ENCODE peak calls at places on chromosomes 6 and 20, in six cellular contexts. One of them, this sample, is unnamed.

GRCh38 chr6:41636803-41637178 is 1.5 kb upstream of the MDFI start:
- DNase-seq in T-helper 1 cell: no peak
- DNase-seq in CD8-positive, alpha-beta T cell: no peak
- DNase-seq in GM13976: no peak
- DNase-seq in stimulated activated CD8-positive, alpha-beta memory T cell treated with anti-CD3 and anti-CD28 coated beads, Interleukin-15, amount 100 ng/mL, for 4 hours: no peak
- DNase-seq in activated T-cell treated with anti-CD3 and anti-CD28 coated beads, Interleukin-2, amount 50 U/mL, for 72 hours: no peak
- DNase-seq in this sample: no peak

GRCh38 chr6:9360881-9361280 is 925.5 kb upstream of the SLC35B3 start:
- DNase-seq in T-helper 1 cell: no peak
- DNase-seq in CD8-positive, alpha-beta T cell: no peak
- DNase-seq in GM13976: no peak
- DNase-seq in stimulated activated CD8-positive, alpha-beta memory T cell treated with anti-CD3 and anti-CD28 coated beads, Interleukin-15, amount 100 ng/mL, for 4 hours: no peak
- DNase-seq in activated T-cell treated with anti-CD3 and anti-CD28 coated beads, Interleukin-2, amount 50 U/mL, for 72 hours: no peak
- DNase-seq in this sample: no peak

GRCh38 chr6:48615041-48615440 is 504.0 kb upstream of the PTCHD4 start:
- DNase-seq in T-helper 1 cell: no peak
- DNase-seq in CD8-positive, alpha-beta T cell: no peak
- DNase-seq in GM13976: no peak
- DNase-seq in stimulated activated CD8-positive, alpha-beta memory T cell treated with anti-CD3 and anti-CD28 coated beads, Interleukin-15, amount 100 ng/mL, for 4 hours: no peak
- DNase-seq in activated T-cell treated with anti-CD3 and anti-CD28 coated beads, Interleukin-2, amount 50 U/mL, for 72 hours: no peak
- DNase-seq in this sample: no peak

GRCh38 chr6:157158897-157159296 is 164.4 kb downstream of the TMEM242 start:
- DNase-seq in T-helper 1 cell: no peak
- DNase-seq in CD8-positive, alpha-beta T cell: no peak
- DNase-seq in GM13976: no peak
- DNase-seq in stimulated activated CD8-positive, alpha-beta memory T cell treated with anti-CD3 and anti-CD28 coated beads, Interleukin-15, amount 100 ng/mL, for 4 hours: no peak
- DNase-seq in activated T-cell treated with anti-CD3 and anti-CD28 coated beads, Interleukin-2, amount 50 U/mL, for 72 hours: no peak
- DNase-seq in this sample: no peak

GRCh38 chr6:134373282-134373922 is 55.5 kb upstream of the SGK1 start:
- DNase-seq in T-helper 1 cell: no peak
- DNase-seq in CD8-positive, alpha-beta T cell: no peak
- DNase-seq in GM13976: peak; percentile 59
- DNase-seq in stimulated activated CD8-positive, alpha-beta memory T cell treated with anti-CD3 and anti-CD28 coated beads, Interleukin-15, amount 100 ng/mL, for 4 hours: no peak
- DNase-seq in activated T-cell treated with anti-CD3 and anti-CD28 coated beads, Interleukin-2, amount 50 U/mL, for 72 hours: peak; percentile 12
- DNase-seq in this sample: no peak

GRCh38 chr6:52059821-52060220 is 27.6 kb downstream of the PKHD1 start:
- DNase-seq in T-helper 1 cell: no peak
- DNase-seq in CD8-positive, alpha-beta T cell: no peak
- DNase-seq in GM13976: no peak
- DNase-seq in stimulated activated CD8-positive, alpha-beta memory T cell treated with anti-CD3 and anti-CD28 coated beads, Interleukin-15, amount 100 ng/mL, for 4 hours: no peak
- DNase-seq in activated T-cell treated with anti-CD3 and anti-CD28 coated beads, Interleukin-2, amount 50 U/mL, for 72 hours: no peak
- DNase-seq in this sample: no peak

GRCh38 chr6:31143148-31143547 is 4.3 kb upstream of the PSORS1C2 start:
- DNase-seq in T-helper 1 cell: no peak
- DNase-seq in CD8-positive, alpha-beta T cell: no peak
- DNase-seq in GM13976: no peak
- DNase-seq in stimulated activated CD8-positive, alpha-beta memory T cell treated with anti-CD3 and anti-CD28 coated beads, Interleukin-15, amount 100 ng/mL, for 4 hours: no peak
- DNase-seq in activated T-cell treated with anti-CD3 and anti-CD28 coated beads, Interleukin-2, amount 50 U/mL, for 72 hours: no peak
- DNase-seq in this sample: peak; percentile 31

GRCh38 chr6:6724319-6725119 is 136.0 kb downstream of the LY86 start:
- DNase-seq in T-helper 1 cell: peak; percentile 14
- DNase-seq in CD8-positive, alpha-beta T cell: peak; percentile 20
- DNase-seq in GM13976: peak; percentile 84
- DNase-seq in stimulated activated CD8-positive, alpha-beta memory T cell treated with anti-CD3 and anti-CD28 coated beads, Interleukin-15, amount 100 ng/mL, for 4 hours: no peak
- DNase-seq in activated T-cell treated with anti-CD3 and anti-CD28 coated beads, Interleukin-2, amount 50 U/mL, for 72 hours: peak; percentile 52
- DNase-seq in this sample: peak; percentile 84

GRCh38 chr20:32019156-32019510 is 8.9 kb downstream of the CCM2L start:
- DNase-seq in T-helper 1 cell: no peak
- DNase-seq in CD8-positive, alpha-beta T cell: no peak
- DNase-seq in GM13976: peak; percentile 53
- DNase-seq in stimulated activated CD8-positive, alpha-beta memory T cell treated with anti-CD3 and anti-CD28 coated beads, Interleukin-15, amount 100 ng/mL, for 4 hours: no peak
- DNase-seq in activated T-cell treated with anti-CD3 and anti-CD28 coated beads, Interleukin-2, amount 50 U/mL, for 72 hours: no peak
- DNase-seq in this sample: no peak

GRCh38 chr6:139291813-139292619 is at the start of gene TXLNB:
- DNase-seq in T-helper 1 cell: peak; percentile 59
- DNase-seq in CD8-positive, alpha-beta T cell: peak; percentile 62
- DNase-seq in GM13976: peak; percentile 38
- DNase-seq in stimulated activated CD8-positive, alpha-beta memory T cell treated with anti-CD3 and anti-CD28 coated beads, Interleukin-15, amount 100 ng/mL, for 4 hours: peak; percentile 57
- DNase-seq in activated T-cell treated with anti-CD3 and anti-CD28 coated beads, Interleukin-2, amount 50 U/mL, for 72 hours: peak; percentile 81
- DNase-seq in this sample: peak; percentile 59

GRCh38 chr20:2865630-2866029 is 7.7 kb upstream of the PTPRA start:
- DNase-seq in T-helper 1 cell: no peak
- DNase-seq in CD8-positive, alpha-beta T cell: peak; percentile 32
- DNase-seq in GM13976: no peak
- DNase-seq in stimulated activated CD8-positive, alpha-beta memory T cell treated with anti-CD3 and anti-CD28 coated beads, Interleukin-15, amount 100 ng/mL, for 4 hours: no peak
- DNase-seq in activated T-cell treated with anti-CD3 and anti-CD28 coated beads, Interleukin-2, amount 50 U/mL, for 72 hours: peak; percentile 54
- DNase-seq in this sample: no peak

GRCh38 chr6:137699036-137699683 is 167.9 kb upstream of the TNFAIP3 start:
- DNase-seq in T-helper 1 cell: no peak
- DNase-seq in CD8-positive, alpha-beta T cell: no peak
- DNase-seq in GM13976: no peak
- DNase-seq in stimulated activated CD8-positive, alpha-beta memory T cell treated with anti-CD3 and anti-CD28 coated beads, Interleukin-15, amount 100 ng/mL, for 4 hours: no peak
- DNase-seq in activated T-cell treated with anti-CD3 and anti-CD28 coated beads, Interleukin-2, amount 50 U/mL, for 72 hours: peak; percentile 48
- DNase-seq in this sample: no peak

GRCh38 chr6:6678185-6678671 is 89.7 kb downstream of the LY86 start:
- DNase-seq in T-helper 1 cell: no peak
- DNase-seq in CD8-positive, alpha-beta T cell: no peak
- DNase-seq in GM13976: no peak
- DNase-seq in stimulated activated CD8-positive, alpha-beta memory T cell treated with anti-CD3 and anti-CD28 coated beads, Interleukin-15, amount 100 ng/mL, for 4 hours: no peak
- DNase-seq in activated T-cell treated with anti-CD3 and anti-CD28 coated beads, Interleukin-2, amount 50 U/mL, for 72 hours: no peak
- DNase-seq in this sample: no peak

GRCh38 chr6:134198093-134198492 is 119.8 kb downstream of the SGK1 start:
- DNase-seq in T-helper 1 cell: no peak
- DNase-seq in CD8-positive, alpha-beta T cell: no peak
- DNase-seq in GM13976: no peak
- DNase-seq in stimulated activated CD8-positive, alpha-beta memory T cell treated with anti-CD3 and anti-CD28 coated beads, Interleukin-15, amount 100 ng/mL, for 4 hours: no peak
- DNase-seq in activated T-cell treated with anti-CD3 and anti-CD28 coated beads, Interleukin-2, amount 50 U/mL, for 72 hours: no peak
- DNase-seq in this sample: no peak

GRCh38 chr20:48006036-48006833 is 221.0 kb upstream of the SULF2 start:
- DNase-seq in T-helper 1 cell: no peak
- DNase-seq in CD8-positive, alpha-beta T cell: no peak
- DNase-seq in GM13976: no peak
- DNase-seq in stimulated activated CD8-positive, alpha-beta memory T cell treated with anti-CD3 and anti-CD28 coated beads, Interleukin-15, amount 100 ng/mL, for 4 hours: no peak
- DNase-seq in activated T-cell treated with anti-CD3 and anti-CD28 coated beads, Interleukin-2, amount 50 U/mL, for 72 hours: no peak
- DNase-seq in this sample: no peak

GRCh38 chr6:41462980-41463930 is 82.9 kb upstream of the FOXP4 start:
- DNase-seq in T-helper 1 cell: no peak
- DNase-seq in CD8-positive, alpha-beta T cell: no peak
- DNase-seq in GM13976: peak; percentile 81
- DNase-seq in stimulated activated CD8-positive, alpha-beta memory T cell treated with anti-CD3 and anti-CD28 coated beads, Interleukin-15, amount 100 ng/mL, for 4 hours: no peak
- DNase-seq in activated T-cell treated with anti-CD3 and anti-CD28 coated beads, Interleukin-2, amount 50 U/mL, for 72 hours: peak; percentile 54
- DNase-seq in this sample: peak; percentile 73

GRCh38 chr20:50561379-50562078 is 51.3 kb downstream of the PTPN1 start:
- DNase-seq in T-helper 1 cell: no peak
- DNase-seq in CD8-positive, alpha-beta T cell: no peak
- DNase-seq in GM13976: peak; percentile 44
- DNase-seq in stimulated activated CD8-positive, alpha-beta memory T cell treated with anti-CD3 and anti-CD28 coated beads, Interleukin-15, amount 100 ng/mL, for 4 hours: peak; percentile 20
- DNase-seq in activated T-cell treated with anti-CD3 and anti-CD28 coated beads, Interleukin-2, amount 50 U/mL, for 72 hours: peak; percentile 82
- DNase-seq in this sample: no peak

GRCh38 chr6:146916435-146917015 is 287.7 kb upstream of the STXBP5 start:
- DNase-seq in T-helper 1 cell: no peak
- DNase-seq in CD8-positive, alpha-beta T cell: no peak
- DNase-seq in GM13976: no peak
- DNase-seq in stimulated activated CD8-positive, alpha-beta memory T cell treated with anti-CD3 and anti-CD28 coated beads, Interleukin-15, amount 100 ng/mL, for 4 hours: no peak
- DNase-seq in activated T-cell treated with anti-CD3 and anti-CD28 coated beads, Interleukin-2, amount 50 U/mL, for 72 hours: no peak
- DNase-seq in this sample: no peak

GRCh38 chr20:63747622-63748355 is 8.2 kb downstream of the SLC2A4RG start:
- DNase-seq in T-helper 1 cell: no peak
- DNase-seq in CD8-positive, alpha-beta T cell: no peak
- DNase-seq in GM13976: peak; percentile 37
- DNase-seq in stimulated activated CD8-positive, alpha-beta memory T cell treated with anti-CD3 and anti-CD28 coated beads, Interleukin-15, amount 100 ng/mL, for 4 hours: no peak
- DNase-seq in activated T-cell treated with anti-CD3 and anti-CD28 coated beads, Interleukin-2, amount 50 U/mL, for 72 hours: no peak
- DNase-seq in this sample: no peak

GRCh38 chr20:5842465-5842864 is 92.3 kb downstream of the SHLD1 start:
- DNase-seq in T-helper 1 cell: no peak
- DNase-seq in CD8-positive, alpha-beta T cell: no peak
- DNase-seq in GM13976: no peak
- DNase-seq in stimulated activated CD8-positive, alpha-beta memory T cell treated with anti-CD3 and anti-CD28 coated beads, Interleukin-15, amount 100 ng/mL, for 4 hours: no peak
- DNase-seq in activated T-cell treated with anti-CD3 and anti-CD28 coated beads, Interleukin-2, amount 50 U/mL, for 72 hours: no peak
- DNase-seq in this sample: no peak

GRCh38 chr6:31765910-31766794 is 3.7 kb downstream of the SAPCD1 start:
- DNase-seq in T-helper 1 cell: no peak
- DNase-seq in CD8-positive, alpha-beta T cell: no peak
- DNase-seq in GM13976: no peak
- DNase-seq in stimulated activated CD8-positive, alpha-beta memory T cell treated with anti-CD3 and anti-CD28 coated beads, Interleukin-15, amount 100 ng/mL, for 4 hours: no peak
- DNase-seq in activated T-cell treated with anti-CD3 and anti-CD28 coated beads, Interleukin-2, amount 50 U/mL, for 72 hours: no peak
- DNase-seq in this sample: no peak

GRCh38 chr20:24782801-24783630 is 166.1 kb upstream of the CST7 start:
- DNase-seq in T-helper 1 cell: no peak
- DNase-seq in CD8-positive, alpha-beta T cell: no peak
- DNase-seq in GM13976: no peak
- DNase-seq in stimulated activated CD8-positive, alpha-beta memory T cell treated with anti-CD3 and anti-CD28 coated beads, Interleukin-15, amount 100 ng/mL, for 4 hours: no peak
- DNase-seq in activated T-cell treated with anti-CD3 and anti-CD28 coated beads, Interleukin-2, amount 50 U/mL, for 72 hours: no peak
- DNase-seq in this sample: no peak